ENCODE peak calls at places on chromosomes 4 and X, in eight cellular contexts. N is astrocyte of the spinal cord, L is lower lobe of right lung, S is A549, J is tibial nerve, Q is AG09309, B is transverse colon, F is type B pancreatic cell. R is an unnamed sample.

GRCh38 chr4:107265859-107266258 is 229.7 kb upstream of the DKK2 start:
- DNase-seq in N (no peak), L (no peak), S (no peak), J (no peak), Q (no peak), B (no peak), F (no peak), R (no peak)

GRCh38 chr4:3708103-3708510 is 58.1 kb upstream of the ADRA2C start:
- DNase-seq in N (no peak), L (peak), S (no peak), J (no peak), Q (peak), B (no peak), F (no peak), R (peak)

GRCh38 chrX:8689473-8689872 is 42.5 kb downstream of the ANOS1 start:
- DNase-seq in N (no peak), L (no peak), S (no peak), J (no peak), Q (no peak), B (no peak), F (no peak), R (no peak)

GRCh38 chr4:146371812-146372211 is 149.9 kb downstream of the SLC10A7 start:
- DNase-seq in N (no peak), L (no peak), S (no peak), J (no peak), Q (no peak), B (no peak), F (no peak), R (no peak)

GRCh38 chrX:46686003-46686645 is 72.8 kb downstream of the SLC9A7 start:
- DNase-seq in N (peak), L (no peak), S (no peak), J (peak), Q (no peak), B (peak), F (no peak), R (peak)

GRCh38 chr4:36351082-36351666 is 69.8 kb downstream of the DTHD1 start:
- DNase-seq in N (peak), L (peak), S (peak), J (peak), Q (no peak), B (peak), F (no peak), R (peak)

GRCh38 chr4:88865051-88865450 is 167.4 kb upstream of the NAP1L5 start:
- DNase-seq in N (peak), L (no peak), S (no peak), J (no peak), Q (no peak), B (no peak), F (no peak), R (no peak)

GRCh38 chr4:73839715-73840114 is 3.2 kb downstream of the CXCL6 start:
- DNase-seq in N (no peak), L (no peak), S (no peak), J (no peak), Q (no peak), B (no peak), F (no peak), R (no peak)

GRCh38 chr4:13990596-13991589 is 363.4 kb upstream of the BOD1L1 start:
- DNase-seq in N (no peak), L (no peak), S (peak), J (no peak), Q (no peak), B (no peak), F (no peak), R (peak)

GRCh38 chr4:117676153-117676552 is 358.1 kb upstream of the NDST3 start:
- DNase-seq in N (no peak), L (no peak), S (no peak), J (no peak), Q (no peak), B (no peak), F (no peak), R (no peak)

GRCh38 chr4:36414248-36414647 is 132.8 kb downstream of the DTHD1 start:
- DNase-seq in N (no peak), L (no peak), S (no peak), J (no peak), Q (no peak), B (no peak), F (no peak), R (no peak)

GRCh38 chr4:47278631-47279030 is 184.9 kb downstream of the COMMD8 start:
- DNase-seq in N (no peak), L (no peak), S (no peak), J (no peak), Q (no peak), B (no peak), F (no peak), R (no peak)

GRCh38 chrX:55754861-55755294 is 37.3 kb downstream of the RRAGB start:
- DNase-seq in N (no peak), L (no peak), S (no peak), J (no peak), Q (no peak), B (no peak), F (no peak), R (no peak)

GRCh38 chrX:71106427-71106826 is at the start of gene CXorf65:
- DNase-seq in N (no peak), L (no peak), S (no peak), J (no peak), Q (no peak), B (no peak), F (no peak), R (no peak)

GRCh38 chr4:98421106-98421505 is 159.9 kb downstream of the RAP1GDS1 start:
- DNase-seq in N (peak), L (no peak), S (no peak), J (no peak), Q (peak), B (no peak), F (no peak), R (no peak)

GRCh38 chrX:66018585-66019309 is 21.1 kb downstream of the VSIG4 start:
- DNase-seq in N (no peak), L (no peak), S (no peak), J (no peak), Q (no peak), B (no peak), F (no peak), R (no peak)

GRCh38 chr4:41212221-41213203 is 1.8 kb downstream of the APBB2 start:
- DNase-seq in N (peak), L (no peak), S (peak), J (peak), Q (no peak), B (peak), F (no peak), R (no peak)

GRCh38 chr4:169293343-169294176 is 22.8 kb upstream of the SH3RF1 start:
- DNase-seq in N (no peak), L (peak), S (no peak), J (no peak), Q (no peak), B (no peak), F (no peak), R (no peak)

GRCh38 chr4:99947608-99948007 is 1.2 kb upstream of the DNAJB14 start:
- DNase-seq in N (no peak), L (no peak), S (no peak), J (no peak), Q (no peak), B (no peak), F (no peak), R (no peak)

GRCh38 chrX:133921764-133922389 is 63.5 kb downstream of the GPC3 start:
- DNase-seq in N (no peak), L (peak), S (peak), J (peak), Q (no peak), B (peak), F (no peak), R (peak)

GRCh38 chr4:31051565-31051964 is 331.4 kb downstream of the PCDH7 start:
- DNase-seq in N (no peak), L (no peak), S (no peak), J (no peak), Q (peak), B (no peak), F (no peak), R (no peak)

GRCh38 chr4:80309301-80310004 is 26.1 kb upstream of the CFAP299 start:
- DNase-seq in N (peak), L (no peak), S (no peak), J (no peak), Q (peak), B (no peak), F (no peak), R (no peak)

GRCh38 chrX:47078129-47079043 is at the start of gene RGN:
- DNase-seq in N (no peak), L (no peak), S (no peak), J (no peak), Q (no peak), B (no peak), F (no peak), R (peak)

GRCh38 chr4:112144546-112145325 is 518 bp upstream of the FAM241A start:
- DNase-seq in N (no peak), L (peak), S (no peak), J (no peak), Q (no peak), B (no peak), F (no peak), R (no peak)

GRCh38 chr4:42234817-42235216 is 82.4 kb upstream of the BEND4 start:
- DNase-seq in N (no peak), L (no peak), S (no peak), J (no peak), Q (no peak), B (no peak), F (no peak), R (no peak)

GRCh38 chrX:101485212-101486064 is at the start of gene ARMCX4:
- DNase-seq in N (peak), L (peak), S (no peak), J (no peak), Q (no peak), B (peak), F (no peak), R (peak)

GRCh38 chr4:177384856-177385396 is 57.3 kb downstream of the AGA start:
- DNase-seq in N (no peak), L (no peak), S (no peak), J (no peak), Q (no peak), B (no peak), F (no peak), R (no peak)

GRCh38 chr4:143626134-143626859 is 74.2 kb downstream of the FREM3 start:
- DNase-seq in N (peak), L (peak), S (no peak), J (peak), Q (no peak), B (peak), F (no peak), R (no peak)

GRCh38 chr4:66489783-66490452 is 819.6 kb upstream of the EPHA5 start:
- DNase-seq in N (peak), L (no peak), S (peak), J (no peak), Q (peak), B (no peak), F (no peak), R (no peak)

GRCh38 chrX:46404774-46405173 is 140.4 kb downstream of the ZNF674 start:
- DNase-seq in N (no peak), L (no peak), S (no peak), J (no peak), Q (no peak), B (no peak), F (no peak), R (peak)

GRCh38 chr4:169383724-169384123 is 113.0 kb upstream of the SH3RF1 start:
- DNase-seq in N (peak), L (no peak), S (peak), J (no peak), Q (peak), B (no peak), F (no peak), R (no peak)

GRCh38 chr4:2330119-2331042 is 68.5 kb upstream of the MXD4 start:
- DNase-seq in N (peak), L (no peak), S (peak), J (no peak), Q (peak), B (no peak), F (no peak), R (no peak)

GRCh38 chr4:33025236-33025635 is 2305.1 kb downstream of the PCDH7 start:
- DNase-seq in N (no peak), L (no peak), S (no peak), J (no peak), Q (no peak), B (no peak), F (no peak), R (no peak)

GRCh38 chrX:88397551-88397950 is 349.5 kb upstream of the CPXCR1 start:
- DNase-seq in N (no peak), L (no peak), S (no peak), J (no peak), Q (no peak), B (no peak), F (no peak), R (no peak)
- TF ChIP-seq CTCF in N (no peak), L (no peak), S (no peak), J (no peak), Q (no peak), B (no peak), F (peak), R (peak)

GRCh38 chr4:152460488-152460887 is 75.4 kb downstream of the FBXW7 start:
- DNase-seq in N (peak), L (no peak), S (no peak), J (no peak), Q (peak), B (no peak), F (no peak), R (no peak)
- TF ChIP-seq CTCF in N (peak), L (no peak), S (peak), J (no peak), Q (peak), B (no peak), F (no peak), R (no peak)

GRCh38 chrX:119407681-119408080 is 8.5 kb downstream of the SLC25A43 start:
- DNase-seq in N (no peak), L (no peak), S (no peak), J (no peak), Q (no peak), B (no peak), F (no peak), R (no peak)

GRCh38 chrX:119410027-119410819 is 11.1 kb downstream of the SLC25A43 start:
- DNase-seq in N (peak), L (peak), S (peak), J (peak), Q (peak), B (peak), F (no peak), R (no peak)

GRCh38 chrX:119410854-119411253 is 11.7 kb downstream of the SLC25A43 start:
- DNase-seq in N (no peak), L (no peak), S (no peak), J (no peak), Q (no peak), B (no peak), F (no peak), R (no peak)

GRCh38 chrX:119402588-119402987 is 3.5 kb downstream of the SLC25A43 start:
- DNase-seq in N (no peak), L (no peak), S (no peak), J (no peak), Q (no peak), B (no peak), F (no peak), R (no peak)

GRCh38 chrX:119406739-119407138 is 7.6 kb downstream of the SLC25A43 start:
- DNase-seq in N (no peak), L (no peak), S (no peak), J (no peak), Q (no peak), B (no peak), F (no peak), R (no peak)
- TF ChIP-seq CTCF in N (no peak), L (no peak), S (no peak), J (no peak), Q (no peak), B (no peak), F (no peak), R (no peak)

GRCh38 chr4:183362916-183363542 is 40.8 kb upstream of the CLDN24 start:
- DNase-seq in N (peak), L (no peak), S (no peak), J (no peak), Q (no peak), B (no peak), F (no peak), R (no peak)
- TF ChIP-seq CTCF in N (peak), L (no peak), S (no peak), J (no peak), Q (peak), B (no peak), F (peak), R (no peak)

GRCh38 chr4:187606581-187606980 is 389.0 kb upstream of the ZFP42 start:
- DNase-seq in N (peak), L (no peak), S (peak), J (peak), Q (peak), B (peak), F (no peak), R (peak)
- TF ChIP-seq CTCF in N (peak), L (peak), S (peak), J (peak), Q (peak), B (peak), F (peak), R (peak)

R was measured in nephron progenitor cell.